ENCODE peak calls at places on chromosomes 13 and 19, in six cellular contexts. J is fibroblast of lung, T is uterus, E is HCT116, A is MCF 10A, B is IMR-90. W is an unnamed sample.

GRCh38 chr13:96963786-96964475 is 30.3 kb downstream of the OXGR1 start:
- DNase-seq in J (no peak), T (no peak), E (no peak), A (peak), B (no peak), W (no peak)

GRCh38 chr13:47549219-47549752 is 451.8 kb downstream of the SUCLA2 start:
- DNase-seq in J (no peak), T (no peak), E (no peak), A (peak), B (no peak), W (no peak)

GRCh38 chr13:32627793-32628192 is 41.5 kb downstream of the PDS5B start:
- DNase-seq in J (no peak), T (no peak), E (no peak), A (no peak), B (no peak), W (no peak)

GRCh38 chr13:40605573-40605972 is 60.9 kb downstream of the FOXO1 start:
- DNase-seq in J (no peak), T (no peak), E (no peak), A (no peak), B (no peak), W (no peak)

GRCh38 chr19:12715929-12716328 is 7.8 kb downstream of the TNPO2 start:
- DNase-seq in J (no peak), T (no peak), E (no peak), A (no peak), B (no peak), W (no peak)

GRCh38 chr19:17205237-17206140 is 9.7 kb upstream of the USE1 start:
- DNase-seq in J (peak), T (peak), E (no peak), A (peak), B (peak), W (peak)

GRCh38 chr19:10809693-10810285 is 26.2 kb downstream of the TMED1 start:
- DNase-seq in J (no peak), T (no peak), E (no peak), A (no peak), B (no peak), W (no peak)

GRCh38 chr13:44819245-44819644 is 170.0 kb downstream of the NUFIP1 start:
- DNase-seq in J (peak), T (no peak), E (peak), A (peak), B (peak), W (no peak)

GRCh38 chr13:44770951-44771350 is 194.8 kb upstream of the TSC22D1 start:
- DNase-seq in J (no peak), T (no peak), E (no peak), A (peak), B (no peak), W (no peak)

GRCh38 chr13:93660664-93661063 is 434.1 kb downstream of the GPC6 start:
- DNase-seq in J (no peak), T (no peak), E (no peak), A (no peak), B (no peak), W (no peak)

GRCh38 chr13:73245271-73245670 is 186.5 kb downstream of the KLF5 start:
- DNase-seq in J (no peak), T (no peak), E (no peak), A (no peak), B (no peak), W (no peak)

GRCh38 chr13:75195479-75196111 is 286.4 kb downstream of the TBC1D4 start:
- DNase-seq in J (peak), T (no peak), E (no peak), A (no peak), B (no peak), W (no peak)

GRCh38 chr13:94209110-94209509 is 270.4 kb downstream of the DCT start:
- DNase-seq in J (peak), T (no peak), E (no peak), A (peak), B (no peak), W (no peak)

GRCh38 chr19:15332311-15332996 is at the start of gene BRD4:
- DNase-seq in J (peak), T (peak), E (no peak), A (peak), B (peak), W (peak)

GRCh38 chr13:104823071-104823470 is 1712.4 kb downstream of the EFNB2 start:
- DNase-seq in J (no peak), T (no peak), E (no peak), A (no peak), B (no peak), W (no peak)

GRCh38 chr19:29704562-29705558 is 10.2 kb downstream of the C19orf12 start:
- DNase-seq in J (no peak), T (no peak), E (no peak), A (no peak), B (no peak), W (no peak)

GRCh38 chr19:16627194-16627927 is 643 bp downstream of the MED26 start:
- DNase-seq in J (peak), T (no peak), E (no peak), A (peak), B (no peak), W (no peak)

GRCh38 chr13:52195052-52195837 is 35.8 kb upstream of the NEK3 start:
- DNase-seq in J (peak), T (peak), E (no peak), A (no peak), B (peak), W (no peak)

DNA sequence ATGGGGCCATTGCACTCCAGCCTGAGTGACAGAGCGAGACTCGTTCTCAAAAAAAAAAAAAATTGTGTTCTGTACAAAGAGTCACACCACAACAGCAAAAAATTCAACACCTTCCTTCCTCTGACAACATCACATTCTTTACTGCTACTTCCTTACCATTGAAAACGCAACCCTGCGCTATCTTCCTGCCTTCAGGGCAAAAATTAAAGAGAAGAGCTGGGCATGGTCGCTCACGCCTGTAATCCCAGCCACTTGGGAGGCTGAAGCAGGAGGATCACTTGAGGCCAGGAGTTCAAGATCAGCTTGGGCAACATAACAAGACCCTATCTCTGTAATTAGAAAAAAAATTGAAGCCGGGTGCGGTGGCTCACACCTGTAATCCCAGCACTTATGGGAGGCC is 9.4 kb upstream of the ZNF444 start:
- DNase-seq in J (no peak), T (no peak), E (no peak), A (no peak), B (no peak), W (no peak)
- TF ChIP-seq CTCF in J (no peak), T (no peak), E (no peak), A (no peak), B (no peak), W (no peak)

GRCh38 chr19:31355330-31356289 is 6.4 kb upstream of the TSHZ3 start:
- DNase-seq in J (no peak), T (no peak), E (no peak), A (no peak), B (no peak), W (no peak)

GRCh38 chr19:31354919-31355318 is 5.7 kb upstream of the TSHZ3 start:
- DNase-seq in J (no peak), T (no peak), E (no peak), A (no peak), B (no peak), W (no peak)

GRCh38 chr19:31357315-31357673 is 8.1 kb upstream of the TSHZ3 start:
- DNase-seq in J (no peak), T (no peak), E (no peak), A (no peak), B (no peak), W (no peak)

GRCh38 chr19:31354316-31354715 is 5.1 kb upstream of the TSHZ3 start:
- DNase-seq in J (no peak), T (no peak), E (no peak), A (no peak), B (no peak), W (no peak)

DNA sequence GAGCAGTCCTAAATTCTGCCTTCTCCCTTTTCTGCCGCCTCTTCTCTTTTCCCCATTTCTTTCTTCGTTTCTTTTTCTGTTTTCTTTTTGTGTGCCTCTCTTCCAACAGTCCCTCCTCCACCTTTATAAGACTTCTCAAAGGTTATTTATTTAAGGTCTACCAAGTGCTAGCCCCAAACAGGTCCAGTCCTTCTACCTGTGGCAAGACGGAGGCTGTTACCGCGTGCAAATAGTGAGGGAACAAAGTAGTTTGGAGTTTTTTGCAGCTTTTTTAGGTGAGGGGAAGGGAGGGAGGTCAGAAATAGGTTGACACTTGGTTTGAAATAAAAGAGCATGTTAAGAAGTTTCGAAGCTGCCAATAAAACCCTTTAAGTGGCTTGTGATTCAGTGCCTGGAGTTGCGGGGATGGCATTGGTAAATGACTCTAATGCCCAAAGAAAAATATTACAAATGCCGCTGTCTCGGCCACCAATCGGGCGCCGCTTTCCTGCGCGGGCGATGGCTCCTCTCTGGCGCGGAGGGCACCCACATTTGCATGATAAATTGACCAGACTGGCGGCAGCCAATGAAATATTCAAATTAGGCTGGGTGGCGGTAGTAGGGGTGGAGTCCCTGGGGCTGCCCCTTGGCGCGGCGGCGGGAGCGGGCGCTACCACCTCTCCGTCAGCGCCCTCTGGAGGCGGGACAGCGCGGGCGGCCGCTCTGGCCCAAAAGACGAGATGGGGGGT is 7.5 kb upstream of the TSHZ3 start:
- DNase-seq in J (no peak), T (no peak), E (no peak), A (no peak), B (no peak), W (no peak)
- TF ChIP-seq CTCF in J (no peak), T (peak), E (no peak), A (no peak), B (no peak), W (no peak)

DNA sequence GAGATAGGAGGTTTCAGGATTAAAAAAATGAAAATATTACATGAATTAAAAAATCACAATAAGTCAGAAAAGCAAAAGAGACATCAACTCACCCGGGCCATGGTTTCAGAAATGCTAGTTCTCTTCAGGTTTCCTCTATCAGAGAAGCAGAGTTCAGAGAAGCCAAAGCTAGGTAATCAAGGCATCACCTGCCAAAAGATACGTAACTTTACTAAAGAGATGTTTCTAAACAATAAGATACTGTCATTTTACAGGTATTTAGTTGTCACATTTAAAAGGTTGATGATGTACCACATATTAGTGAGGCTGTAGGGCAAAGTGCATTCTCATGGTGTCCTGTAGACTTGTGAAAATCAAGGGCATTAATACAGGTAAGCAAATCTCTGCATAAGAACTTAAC is 51.2 kb downstream of the ZNF45 start:
- DNase-seq in J (no peak), T (no peak), E (no peak), A (no peak), B (no peak), W (no peak)
- TF ChIP-seq CTCF in J (no peak), T (no peak), E (no peak), A (no peak), B (no peak), W (no peak)

DNA sequence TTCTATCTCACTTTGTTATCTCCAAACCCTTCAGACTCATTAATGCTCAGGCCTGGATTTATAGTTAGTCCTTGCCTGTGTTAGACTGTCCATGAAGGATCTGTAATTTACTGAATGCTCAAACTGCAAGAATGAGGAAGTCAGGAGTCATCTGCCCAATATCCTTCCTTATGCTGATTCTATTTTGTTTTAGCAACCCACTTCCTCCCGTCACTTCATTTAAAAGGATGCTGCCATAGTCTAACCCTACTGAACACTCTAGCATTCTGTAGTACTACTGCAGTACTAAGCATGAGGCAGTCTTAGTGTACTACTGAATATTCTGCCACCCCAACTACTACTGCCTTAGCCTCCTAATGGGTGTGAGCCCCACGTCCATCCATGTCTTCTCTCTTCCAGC is 1.5 kb downstream of the FCAR start:
- DNase-seq in J (no peak), T (no peak), E (no peak), A (no peak), B (no peak), W (no peak)
- TF ChIP-seq CTCF in J (no peak), T (no peak), E (no peak), A (no peak), B (no peak), W (no peak)

DNA sequence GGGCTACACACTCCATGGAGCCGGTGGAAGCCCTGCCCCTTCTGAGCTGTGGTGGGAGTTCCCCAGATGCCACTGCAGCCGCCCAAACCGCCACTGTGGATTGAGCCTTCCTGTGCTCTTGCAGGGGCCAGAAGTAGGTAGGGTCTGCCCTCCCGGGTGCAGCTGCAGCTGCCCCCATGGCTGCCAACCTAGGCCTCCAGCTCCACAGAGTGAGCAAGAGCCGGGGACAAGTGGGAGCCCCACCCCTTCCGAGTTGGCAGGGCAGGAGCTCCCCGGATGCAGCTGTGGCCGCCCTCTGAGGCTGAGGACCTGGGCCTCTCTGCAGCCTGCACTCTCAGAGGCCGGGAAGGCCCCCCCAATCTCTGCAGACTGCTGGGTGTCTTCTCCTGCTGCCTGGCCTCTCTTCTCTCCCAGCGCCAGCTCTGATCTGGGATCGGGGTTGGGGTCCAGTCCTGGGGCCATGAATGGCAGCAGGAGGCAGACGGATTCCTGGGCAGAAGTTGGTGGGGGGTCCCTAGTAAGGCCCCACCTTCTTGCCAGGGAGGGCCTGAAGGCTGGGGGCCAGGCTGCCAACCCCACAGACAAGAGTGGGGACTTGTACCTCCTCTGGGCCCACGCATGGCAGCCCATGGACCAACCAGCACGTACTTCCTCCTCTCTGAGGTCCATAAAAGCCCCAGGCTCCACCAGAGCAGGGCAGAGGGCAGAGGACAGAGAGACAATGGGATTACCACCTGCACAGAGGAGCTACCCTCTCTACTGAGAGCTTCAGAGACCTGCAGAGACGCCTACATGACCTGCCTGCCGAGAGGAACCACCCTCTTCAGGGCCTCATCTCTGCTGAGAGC is 28.9 kb downstream of the AP2S1 start:
- DNase-seq in J (no peak), T (no peak), E (no peak), A (no peak), B (no peak), W (no peak)
- TF ChIP-seq CTCF in J (no peak), T (no peak), E (no peak), A (no peak), B (no peak), W (no peak)